ENCODE peak calls at places on chromosomes 6 and 20, in four cellular contexts. One of them, this sample, is unnamed.

GRCh38 chr6:127516676-127517273 is 2.4 kb downstream of the MTCL3 start:
- DNase-seq in hepatocyte: peak; percentile 29
- DNase-seq in stomach: no peak
- DNase-seq in DND-41: peak; percentile 49
- DNase-seq in this sample: peak; percentile 74

GRCh38 chr20:3927486-3928291 is 38.5 kb downstream of the PANK2 start:
- DNase-seq in hepatocyte: peak; percentile 19
- DNase-seq in stomach: no peak
- DNase-seq in DND-41: no peak
- DNase-seq in this sample: no peak

GRCh38 chr6:104633125-104633524 is 226.6 kb downstream of the HACE1 start:
- DNase-seq in hepatocyte: no peak
- DNase-seq in stomach: no peak
- DNase-seq in DND-41: no peak
- DNase-seq in this sample: no peak

GRCh38 chr6:156262014-156262413 is 515.2 kb upstream of the ARID1B start:
- DNase-seq in hepatocyte: peak; percentile 12
- DNase-seq in stomach: no peak
- DNase-seq in DND-41: no peak
- DNase-seq in this sample: no peak

GRCh38 chr20:35992713-35993335 is 24.4 kb downstream of the CNBD2 start:
- DNase-seq in hepatocyte: peak; percentile 75
- DNase-seq in stomach: peak; percentile 45
- DNase-seq in DND-41: peak; percentile 67
- DNase-seq in this sample: peak; percentile 61

GRCh38 chr6:84280639-84281038 is 53.2 kb upstream of the CEP162 start:
- DNase-seq in hepatocyte: no peak
- DNase-seq in stomach: no peak
- DNase-seq in DND-41: no peak
- DNase-seq in this sample: no peak

GRCh38 chr6:30396833-30397479 is 52.0 kb downstream of the RPP21 start:
- DNase-seq in hepatocyte: peak; percentile 91
- DNase-seq in stomach: peak; percentile 88
- DNase-seq in DND-41: peak; percentile 85
- DNase-seq in this sample: peak; percentile 92

GRCh38 chr6:37538107-37538506 is 38.4 kb upstream of the CCDC167 start:
- DNase-seq in hepatocyte: no peak
- DNase-seq in stomach: no peak
- DNase-seq in DND-41: no peak
- DNase-seq in this sample: no peak

GRCh38 chr20:52340036-52340634 is 148.6 kb upstream of the ZFP64 start:
- DNase-seq in hepatocyte: no peak
- DNase-seq in stomach: no peak
- DNase-seq in DND-41: no peak
- DNase-seq in this sample: no peak

GRCh38 chr6:150373260-150373701 is 4.5 kb downstream of the IYD start:
- DNase-seq in hepatocyte: no peak
- DNase-seq in stomach: no peak
- DNase-seq in DND-41: no peak
- DNase-seq in this sample: no peak

GRCh38 chr6:82363368-82364086 is at the start of gene TPBG:
- DNase-seq in hepatocyte: peak; percentile 79
- DNase-seq in stomach: peak; percentile 58
- DNase-seq in DND-41: no peak
- DNase-seq in this sample: no peak

GRCh38 chr6:158742988-158743651 is 76.0 kb downstream of the EZR start:
- DNase-seq in hepatocyte: no peak
- DNase-seq in stomach: no peak
- DNase-seq in DND-41: no peak
- DNase-seq in this sample: no peak

GRCh38 chr6:13813621-13814175 is 659 bp downstream of the MCUR1 start:
- DNase-seq in hepatocyte: peak; percentile 86
- DNase-seq in stomach: peak; percentile 58
- DNase-seq in DND-41: peak; percentile 74
- DNase-seq in this sample: no peak

GRCh38 chr20:10488436-10489053 is 53.4 kb downstream of the SLX4IP start:
- DNase-seq in hepatocyte: no peak
- DNase-seq in stomach: no peak
- DNase-seq in DND-41: no peak
- DNase-seq in this sample: no peak

GRCh38 chr6:562052-562676 is 94.7 kb downstream of the HUS1B start:
- DNase-seq in hepatocyte: no peak
- DNase-seq in stomach: no peak
- DNase-seq in DND-41: no peak
- DNase-seq in this sample: no peak

GRCh38 chr6:32439708-32440214 is at the start of gene HLA-DRA:
- DNase-seq in hepatocyte: peak; percentile 50
- DNase-seq in stomach: no peak
- DNase-seq in DND-41: no peak
- DNase-seq in this sample: peak; percentile 11

GRCh38 chr6:14697427-14697826 is 548.4 kb upstream of the JARID2 start:
- DNase-seq in hepatocyte: no peak
- DNase-seq in stomach: no peak
- DNase-seq in DND-41: no peak
- DNase-seq in this sample: no peak

GRCh38 chr20:39016076-39016475 is 53.9 kb downstream of the DHX35 start:
- DNase-seq in hepatocyte: no peak
- DNase-seq in stomach: no peak
- DNase-seq in DND-41: no peak
- DNase-seq in this sample: no peak

GRCh38 chr6:168053086-168053956 is 25.7 kb downstream of the FRMD1 start:
- DNase-seq in hepatocyte: no peak
- DNase-seq in stomach: no peak
- DNase-seq in DND-41: no peak
- DNase-seq in this sample: no peak

GRCh38 chr6:153092082-153093013 is 38.7 kb downstream of the RGS17 start:
- DNase-seq in hepatocyte: no peak
- DNase-seq in stomach: no peak
- DNase-seq in DND-41: no peak
- DNase-seq in this sample: no peak

GRCh38 chr6:4703367-4703766 is 72.8 kb upstream of the CDYL start:
- DNase-seq in hepatocyte: no peak
- DNase-seq in stomach: no peak
- DNase-seq in DND-41: no peak
- DNase-seq in this sample: no peak

GRCh38 chr6:102841055-102841454 is 1447.5 kb downstream of the GRIK2 start:
- DNase-seq in hepatocyte: peak; percentile 5
- DNase-seq in stomach: no peak
- DNase-seq in DND-41: no peak
- DNase-seq in this sample: no peak

GRCh38 chr6:38033442-38033982 is 214.0 kb downstream of the ZFAND3 start:
- DNase-seq in hepatocyte: no peak
- DNase-seq in stomach: no peak
- DNase-seq in DND-41: no peak
- DNase-seq in this sample: no peak

GRCh38 chr6:111661541-111662041 is 55.9 kb upstream of the TRAF3IP2 start:
- DNase-seq in hepatocyte: no peak
- DNase-seq in stomach: peak; percentile 60
- DNase-seq in DND-41: no peak
- DNase-seq in this sample: no peak

GRCh38 chr20:50189681-50190250 is 864 bp upstream of the CEBPB start:
- DNase-seq in hepatocyte: peak; percentile 66
- DNase-seq in stomach: peak; percentile 70
- DNase-seq in DND-41: peak; percentile 33
- DNase-seq in this sample: peak; percentile 32

GRCh38 chr6:168195712-168196111 is 116.7 kb upstream of the FRMD1 start:
- DNase-seq in hepatocyte: no peak
- DNase-seq in stomach: peak; percentile 5
- DNase-seq in DND-41: no peak
- DNase-seq in this sample: no peak

GRCh38 chr6:136435096-136435495 is 115.1 kb downstream of the MAP7 start:
- DNase-seq in hepatocyte: no peak
- DNase-seq in stomach: no peak
- DNase-seq in DND-41: no peak
- DNase-seq in this sample: no peak

GRCh38 chr20:53923745-53924369 is 146.5 kb downstream of the BCAS1 start:
- DNase-seq in hepatocyte: no peak
- DNase-seq in stomach: no peak
- DNase-seq in DND-41: no peak
- DNase-seq in this sample: no peak

GRCh38 chr6:38968702-38969149 is 79.9 kb upstream of the GLP1R start:
- DNase-seq in hepatocyte: no peak
- DNase-seq in stomach: no peak
- DNase-seq in DND-41: no peak
- DNase-seq in this sample: no peak

GRCh38 chr20:51583073-51583472 is 40.6 kb upstream of the NFATC2 start:
- DNase-seq in hepatocyte: no peak
- DNase-seq in stomach: peak; percentile 55
- DNase-seq in DND-41: no peak
- DNase-seq in this sample: no peak

DNA sequence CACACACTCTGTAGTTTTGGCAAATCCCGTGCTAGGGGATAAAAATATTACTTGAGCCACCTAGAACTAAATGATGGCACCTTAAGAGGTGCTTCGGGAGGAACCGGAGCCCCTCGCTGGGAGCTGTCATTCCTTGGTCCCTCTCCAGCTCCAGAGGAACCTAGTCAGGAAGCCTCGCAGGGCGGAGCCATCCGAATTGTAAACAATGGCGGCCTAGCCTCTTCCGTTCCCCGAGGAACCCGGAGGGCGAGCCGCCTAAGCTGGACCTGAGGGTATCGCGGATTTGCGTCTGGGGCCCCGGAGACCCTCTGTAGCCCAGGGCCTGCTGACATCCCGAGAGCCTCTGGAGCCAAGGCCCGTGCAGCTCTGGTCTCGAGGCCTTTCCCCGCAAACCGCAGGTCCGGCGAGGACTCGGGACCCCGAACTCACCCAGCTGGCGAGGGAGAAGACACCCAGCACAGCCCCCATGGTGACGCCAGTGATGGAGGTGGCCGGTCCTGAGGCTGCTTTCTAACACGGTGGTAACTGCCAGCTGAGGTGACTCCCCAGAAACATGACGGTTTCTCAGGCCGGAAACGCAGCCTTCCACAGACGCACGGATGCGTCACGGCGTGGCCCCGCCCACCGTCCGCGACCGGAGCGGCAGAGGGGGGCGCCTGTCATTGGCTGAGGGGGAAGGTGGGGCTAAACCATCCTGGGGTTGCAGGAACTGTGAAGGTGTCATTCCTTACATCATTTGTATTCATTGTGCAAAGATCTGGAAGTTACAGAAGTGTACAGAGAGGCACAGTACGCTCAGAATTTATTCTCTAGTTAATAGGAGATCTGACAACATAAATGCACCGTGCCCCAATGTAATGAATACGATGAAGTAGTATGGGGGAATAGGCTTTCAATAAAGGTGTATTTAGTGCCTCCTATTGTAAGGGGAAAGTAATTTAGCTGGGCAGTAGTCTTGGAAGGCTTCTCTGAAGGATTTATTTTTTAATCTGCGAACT is at the start of gene SERINC3:
- DNase-seq in hepatocyte: peak; percentile 98
- DNase-seq in stomach: peak; percentile 98
- DNase-seq in DND-41: peak; percentile 97
- DNase-seq in this sample: peak; percentile 98
- TF ChIP-seq CTCF in hepatocyte: peak; percentile 39
- TF ChIP-seq CTCF in stomach: no peak
- TF ChIP-seq CTCF in DND-41: peak; percentile 48
- TF ChIP-seq CTCF in this sample: peak; percentile 43

GRCh38 chr6:34864007-34864406 is 23.8 kb downstream of the TAF11 start:
- DNase-seq in hepatocyte: no peak
- DNase-seq in stomach: no peak
- DNase-seq in DND-41: no peak
- DNase-seq in this sample: no peak

GRCh38 chr6:34859951-34860350 is 27.9 kb downstream of the TAF11 start:
- DNase-seq in hepatocyte: no peak
- DNase-seq in stomach: no peak
- DNase-seq in DND-41: no peak
- DNase-seq in this sample: no peak

GRCh38 chr6:34855463-34855862 is 32.4 kb downstream of the TAF11 start:
- DNase-seq in hepatocyte: no peak
- DNase-seq in stomach: no peak
- DNase-seq in DND-41: no peak
- DNase-seq in this sample: no peak

DNA sequence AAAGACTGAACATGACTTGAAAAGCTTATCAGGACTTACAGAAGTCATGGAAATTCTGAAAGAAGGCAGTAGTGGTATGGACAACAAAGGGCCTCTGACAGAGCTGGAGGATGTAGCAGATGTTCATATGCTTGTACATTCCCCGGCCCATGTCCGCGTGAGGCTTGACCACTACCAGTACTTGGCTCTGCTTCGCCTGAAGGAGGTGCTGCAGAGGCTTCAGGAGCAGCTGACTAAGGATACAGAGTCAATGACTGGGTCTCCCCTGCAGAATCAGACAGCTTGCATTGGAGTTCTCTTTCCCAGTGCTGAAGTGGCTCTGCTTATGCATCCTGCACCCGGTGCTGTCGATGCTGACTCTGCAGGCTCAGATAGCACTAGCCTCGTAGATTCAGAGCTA is 29.2 kb downstream of the TAF11 start:
- DNase-seq in hepatocyte: no peak
- DNase-seq in stomach: no peak
- DNase-seq in DND-41: no peak
- DNase-seq in this sample: no peak
- TF ChIP-seq CTCF in hepatocyte: no peak
- TF ChIP-seq CTCF in stomach: no peak
- TF ChIP-seq CTCF in DND-41: no peak
- TF ChIP-seq CTCF in this sample: no peak

DNA sequence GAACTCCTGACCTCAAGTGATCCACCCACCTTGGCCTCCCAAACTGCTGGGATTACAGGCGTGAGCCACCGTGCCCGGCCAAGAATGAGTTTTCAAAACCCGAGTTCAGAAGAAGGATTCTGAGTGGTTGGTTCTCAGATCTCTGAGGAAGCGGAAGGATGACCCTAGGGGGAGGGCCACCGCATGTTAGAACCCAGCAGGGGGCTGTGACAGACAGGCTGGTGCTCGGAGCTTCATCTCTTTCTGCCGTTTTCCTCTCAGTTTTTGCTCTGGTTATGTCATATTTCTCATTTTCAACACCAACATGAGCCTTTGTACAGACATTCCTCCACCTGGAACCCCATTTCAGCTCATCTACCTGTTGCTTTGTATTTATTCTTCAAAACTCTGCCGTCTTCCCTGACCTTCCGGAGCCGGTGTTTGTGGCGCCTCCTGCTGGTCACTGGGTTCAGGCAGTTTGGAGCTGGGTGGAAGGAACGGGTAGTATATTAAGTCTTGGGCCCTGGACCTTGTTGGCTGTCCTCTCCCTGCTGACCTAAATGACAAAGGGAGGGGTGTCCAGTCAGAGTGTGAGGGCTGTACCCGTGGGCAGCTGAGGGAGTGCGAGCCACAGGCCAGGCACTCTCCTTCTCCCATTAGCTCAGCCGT is at the start of gene DEFB123:
- DNase-seq in hepatocyte: no peak
- DNase-seq in stomach: no peak
- DNase-seq in DND-41: peak; percentile 19
- DNase-seq in this sample: peak; percentile 15
- TF ChIP-seq CTCF in hepatocyte: no peak
- TF ChIP-seq CTCF in stomach: no peak
- TF ChIP-seq CTCF in DND-41: peak; percentile 59
- TF ChIP-seq CTCF in this sample: peak; percentile 51

GRCh38 chr6:47567586-47567985 is 90.0 kb downstream of the CD2AP start:
- DNase-seq in hepatocyte: no peak
- DNase-seq in stomach: no peak
- DNase-seq in DND-41: no peak
- DNase-seq in this sample: no peak

GRCh38 chr6:47574789-47575188 is 97.2 kb downstream of the CD2AP start:
- DNase-seq in hepatocyte: no peak
- DNase-seq in stomach: no peak
- DNase-seq in DND-41: no peak
- DNase-seq in this sample: no peak

GRCh38 chr6:47573109-47573508 is 95.5 kb downstream of the CD2AP start:
- DNase-seq in hepatocyte: no peak
- DNase-seq in stomach: no peak
- DNase-seq in DND-41: no peak
- DNase-seq in this sample: no peak

GRCh38 chr6:47571488-47571887 is 93.9 kb downstream of the CD2AP start:
- DNase-seq in hepatocyte: no peak
- DNase-seq in stomach: no peak
- DNase-seq in DND-41: no peak
- DNase-seq in this sample: no peak
- TF ChIP-seq CTCF in hepatocyte: no peak
- TF ChIP-seq CTCF in stomach: no peak
- TF ChIP-seq CTCF in DND-41: no peak
- TF ChIP-seq CTCF in this sample: no peak